ENCODE peak calls at places on chromosomes 3 and 15, in six cellular contexts. S is mucosa of descending colon, H is right atrium auricular region, Z is AG09309, U is astrocyte of the cerebellum, R is A673. O is an unnamed sample.

GRCh38 chr3:32424581-32425250 is 33.1 kb downstream of the CMTM7 start:
- DNase-seq in U (no peak), Z (no peak), H (peak; percentile 1), R (no peak), S (no peak), O (no peak)

GRCh38 chr3:196339044-196339443 is 856 bp upstream of the TM4SF19 start:
- DNase-seq in R (no peak), S (peak; percentile 5), U (no peak), Z (no peak), H (no peak), O (no peak)

GRCh38 chr15:90553248-90553745 is 23.6 kb downstream of the CRTC3 start:
- DNase-seq in H (no peak), S (no peak), Z (peak; percentile 78), R (peak; percentile 91), U (peak; percentile 67), O (no peak)

GRCh38 chr3:187822402-187822801 is 77.1 kb upstream of the BCL6 start:
- DNase-seq in U (no peak), R (no peak), S (no peak), H (no peak), Z (no peak), O (no peak)

GRCh38 chr3:42476225-42477160 is 25.9 kb upstream of the VIPR1 start:
- DNase-seq in H (no peak), R (peak; percentile 15), S (peak; percentile 75), U (no peak), Z (no peak), O (peak; percentile 19)

GRCh38 chr3:133042778-133043177 is 4.6 kb downstream of the TMEM108 start:
- DNase-seq in U (peak; percentile 49), S (no peak), Z (no peak), H (no peak), R (no peak), O (no peak)

GRCh38 chr3:62139957-62140356 is 233.4 kb downstream of the FEZF2 start:
- DNase-seq in U (no peak), H (no peak), Z (no peak), R (no peak), S (no peak), O (no peak)

GRCh38 chr3:141192345-141192744 is 39.3 kb upstream of the PXYLP1 start:
- DNase-seq in H (peak; percentile 99), S (peak; percentile 92), Z (peak; percentile 80), U (peak; percentile 88), R (peak; percentile 96), O (peak; percentile 64)

GRCh38 chr15:65818927-65819562 is 27.0 kb upstream of the DENND4A start:
- DNase-seq in S (no peak), R (no peak), U (no peak), H (no peak), Z (no peak), O (no peak)

GRCh38 chr15:89413877-89414276 is 79.3 kb upstream of the POLG start:
- DNase-seq in S (no peak), U (no peak), R (no peak), H (no peak), Z (no peak), O (no peak)

GRCh38 chr3:32557640-32558352 is 12.9 kb downstream of the DYNC1LI1 start:
- DNase-seq in R (no peak), S (no peak), U (no peak), Z (no peak), H (no peak), O (no peak)

GRCh38 chr3:123951522-123952447 is 9.2 kb downstream of the CCDC14 start:
- DNase-seq in R (no peak), U (no peak), H (no peak), Z (no peak), S (no peak), O (no peak)

GRCh38 chr15:56208185-56208584 is 35.5 kb downstream of the RFX7 start:
- DNase-seq in Z (no peak), S (no peak), U (no peak), R (no peak), H (no peak), O (no peak)

GRCh38 chr3:45943207-45943846 is at the start of gene CXCR6:
- DNase-seq in Z (no peak), S (no peak), R (no peak), U (no peak), H (no peak), O (no peak)

GRCh38 chr3:15636028-15636709 is 34.6 kb downstream of the BTD start:
- DNase-seq in R (peak; percentile 49), U (peak; percentile 75), S (no peak), Z (peak; percentile 87), H (no peak), O (no peak)

GRCh38 chr3:182793663-182794454 is 555 bp downstream of the ATP11B start:
- DNase-seq in R (peak; percentile 60), Z (no peak), U (no peak), S (peak; percentile 71), H (no peak), O (no peak)

GRCh38 chr3:170868577-170869239 is 1.3 kb downstream of the RPL22L1 start:
- DNase-seq in Z (no peak), H (no peak), R (no peak), S (no peak), U (no peak), O (no peak)

GRCh38 chr15:63715818-63716217 is 117.9 kb downstream of the HERC1 start:
- DNase-seq in U (no peak), S (no peak), H (no peak), R (no peak), Z (no peak), O (no peak)

GRCh38 chr15:70235347-70235746 is 137.6 kb upstream of the TLE3 start:
- DNase-seq in R (peak; percentile 33), U (no peak), Z (peak; percentile 35), H (no peak), S (no peak), O (no peak)

GRCh38 chr15:75483961-75484360 is 32.5 kb upstream of the SIN3A start:
- DNase-seq in Z (no peak), R (no peak), U (no peak), H (no peak), S (no peak), O (no peak)

GRCh38 chr15:48963524-48964113 is at the start of gene SHC4:
- DNase-seq in R (peak; percentile 93), S (no peak), U (peak; percentile 65), H (peak; percentile 78), Z (peak; percentile 51), O (no peak)

GRCh38 chr3:140470211-140470610 is 207.7 kb upstream of the TRIM42 start:
- DNase-seq in U (no peak), R (no peak), Z (no peak), S (no peak), H (no peak), O (no peak)

GRCh38 chr15:85667491-85668424 is 127.0 kb downstream of the KLHL25 start:
- DNase-seq in H (no peak), R (peak; percentile 71), U (peak; percentile 95), S (no peak), Z (peak; percentile 96), O (peak; percentile 100)

GRCh38 chr3:14328422-14328821 is 74.0 kb upstream of the SLC6A6 start:
- DNase-seq in R (no peak), U (no peak), Z (no peak), S (no peak), H (no peak), O (no peak)

GRCh38 chr3:27657404-27657803 is 64.7 kb downstream of the EOMES start:
- DNase-seq in H (no peak), Z (no peak), U (no peak), S (no peak), R (no peak), O (no peak)

GRCh38 chr3:197854596-197855343 is 63.7 kb downstream of the LRCH3 start:
- DNase-seq in Z (peak; percentile 98), U (peak; percentile 97), S (no peak), H (no peak), R (peak; percentile 96), O (peak; percentile 83)

GRCh38 chr3:64988188-64988587 is 300.4 kb upstream of the ADAMTS9 start:
- DNase-seq in Z (no peak), S (no peak), H (no peak), R (peak; percentile 88), U (no peak), O (no peak)

GRCh38 chr3:17125738-17126137 is 241.0 kb downstream of the PLCL2 start:
- DNase-seq in H (no peak), U (no peak), S (no peak), R (no peak), Z (no peak), O (no peak)

GRCh38 chr15:66369773-66370651 is 13.5 kb upstream of the TIPIN start:
- DNase-seq in Z (no peak), R (peak; percentile 9), H (no peak), U (no peak), S (no peak), O (no peak)

GRCh38 chr3:142213298-142213697 is 12.1 kb downstream of the GK5 start:
- DNase-seq in S (no peak), R (no peak), Z (peak; percentile 21), H (no peak), U (no peak), O (no peak)

GRCh38 chr3:142210608-142211007 is 14.8 kb downstream of the GK5 start:
- DNase-seq in S (no peak), H (no peak), U (peak; percentile 18), R (no peak), Z (no peak), O (no peak)

GRCh38 chr3:142211034-142211433 is 14.4 kb downstream of the GK5 start:
- DNase-seq in S (no peak), U (no peak), H (no peak), R (peak; percentile 45), Z (no peak), O (no peak)

GRCh38 chr3:142210144-142210543 is 15.2 kb downstream of the GK5 start:
- DNase-seq in Z (no peak), U (no peak), R (no peak), H (no peak), S (no peak), O (no peak)

GRCh38 chr3:142209655-142210054 is 15.7 kb downstream of the GK5 start:
- DNase-seq in H (no peak), Z (peak; percentile 61), U (peak; percentile 80), S (no peak), R (peak; percentile 81), O (no peak)
- H3K4me3 ChIP-seq in H (no peak overlapping the region), Z (no peak overlapping the region), U (no peak overlapping the region), S (no peak overlapping the region), R (no peak overlapping the region), O (no peak overlapping the region)

GRCh38 chr3:120348981-120349818 is at the start of gene LRRC58:
- DNase-seq in H (peak; percentile 90), R (peak; percentile 97), U (peak; percentile 79), Z (peak; percentile 55), S (peak; percentile 94), O (peak; percentile 50)
- TF ChIP-seq CTCF in H (no peak), R (peak; percentile 40), U (peak; percentile 21), Z (peak; percentile 4), S (no peak), O (no peak)

DNA sequence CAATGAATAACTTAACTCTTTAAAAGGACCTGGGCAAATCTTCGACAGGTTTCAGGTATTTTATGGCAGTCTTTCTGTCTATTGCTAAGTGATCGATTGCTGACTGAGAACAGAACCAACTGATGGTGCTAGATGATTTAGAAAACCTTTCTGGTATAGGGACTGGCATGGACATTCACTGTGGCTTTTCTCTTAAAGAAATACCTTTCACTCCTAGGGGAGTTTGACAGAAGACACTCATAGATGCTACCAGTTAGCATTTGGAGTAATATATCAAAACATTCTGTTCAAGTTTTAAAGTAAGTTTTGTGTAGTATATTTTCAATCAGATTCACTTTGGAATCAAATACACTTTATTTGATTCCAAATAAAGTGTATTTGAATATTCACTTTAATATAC is 692 bp downstream of the PPARG start:
- DNase-seq in Z (no peak), R (no peak), U (no peak), H (no peak), S (no peak), O (no peak)
- H3K4me3 ChIP-seq in Z (no peak overlapping the region), R (no peak overlapping the region), U (peak overlapping the region; percentile 71), H (peak overlapping the region; percentile 91), S (peak overlapping the region; percentile 9), O (no peak overlapping the region)

GRCh38 chr15:81809543-81809942 is 236.3 kb downstream of the MEX3B start:
- DNase-seq in U (no peak), Z (no peak), H (no peak), S (no peak), R (peak; percentile 73), O (no peak)
- TF ChIP-seq CTCF in U (no peak), Z (no peak), H (no peak), S (no peak), R (peak; percentile 60), O (no peak)

O was measured in kidney epithelial cell.